ENCODE peak calls at places on chromosomes 16 and 17, in eight cellular contexts. P is MM.1S, W is uterus, T is esophagus squamous epithelium, B is AG10803, F is cardiac muscle cell, I is AG04449, G is Peyer's patch. E is an unnamed sample.

GRCh38 chr17:76866774-76867577 is 1.2 kb upstream of the MGAT5B start:
- DNase-seq in I (no peak), G (no peak), F (peak), B (peak), P (no peak), T (no peak), W (no peak), E (no peak)

GRCh38 chr17:17455173-17455572 is 21.6 kb upstream of the MED9 start:
- DNase-seq in B (no peak), T (no peak), G (no peak), F (no peak), P (no peak), W (no peak), I (no peak), E (no peak)

GRCh38 chr17:83174859-83175550 is 95.6 kb downstream of the METRNL start:
- DNase-seq in G (peak), W (no peak), T (no peak), F (no peak), P (no peak), B (peak), I (no peak), E (peak)

GRCh38 chr17:3964203-3965122 is at the start of gene ATP2A3:
- DNase-seq in F (no peak), W (no peak), B (no peak), I (no peak), T (no peak), G (peak), P (peak), E (peak)

GRCh38 chr16:57574086-57574485 is 31.6 kb downstream of the ADGRG5 start:
- DNase-seq in P (no peak), B (no peak), I (no peak), G (peak), F (no peak), T (no peak), W (no peak), E (no peak)

GRCh38 chr16:65510850-65511249 is 389.0 kb upstream of the CDH11 start:
- DNase-seq in I (no peak), G (no peak), W (no peak), B (no peak), T (no peak), P (no peak), F (peak), E (no peak)

GRCh38 chr17:50130778-50131317 is 888 bp upstream of the SAMD14 start:
- DNase-seq in I (no peak), B (no peak), T (no peak), P (no peak), G (no peak), F (no peak), W (no peak), E (no peak)

GRCh38 chr17:35486920-35487727 is 38.6 kb upstream of the SLFN13 start:
- DNase-seq in G (peak), I (no peak), W (peak), F (peak), T (no peak), B (peak), P (peak), E (peak)

GRCh38 chr16:83942815-83943515 is 10.1 kb upstream of the OSGIN1 start:
- DNase-seq in P (no peak), G (no peak), B (no peak), I (no peak), F (no peak), T (no peak), W (no peak), E (no peak)

GRCh38 chr16:9378876-9379275 is 287.4 kb downstream of the HAPSTR1 start:
- DNase-seq in T (no peak), F (peak), B (no peak), P (no peak), I (no peak), G (no peak), W (no peak), E (no peak)

GRCh38 chr17:61340431-61340830 is 59.2 kb upstream of the TBX2 start:
- DNase-seq in T (no peak), I (no peak), P (no peak), F (no peak), B (no peak), W (no peak), G (no peak), E (no peak)

GRCh38 chr17:39150795-39151679 is at the start of gene PLXDC1:
- DNase-seq in T (no peak), F (no peak), B (no peak), I (no peak), G (no peak), P (no peak), W (peak), E (no peak)

GRCh38 chr17:83191388-83192160 is 112.2 kb downstream of the METRNL start:
- DNase-seq in F (no peak), I (no peak), P (no peak), G (peak), W (peak), B (no peak), T (no peak), E (no peak)

GRCh38 chr17:39935896-39936295 is 8.4 kb downstream of the LRRC3C start:
- DNase-seq in I (no peak), G (no peak), P (no peak), W (no peak), B (no peak), T (no peak), F (no peak), E (no peak)

GRCh38 chr17:379531-380200 is 27.1 kb upstream of the RPH3AL start:
- DNase-seq in I (no peak), T (no peak), F (no peak), G (no peak), W (no peak), P (no peak), B (no peak), E (no peak)

GRCh38 chr17:40399185-40399584 is 18.5 kb downstream of the TOP2A start:
- DNase-seq in W (no peak), B (peak), F (peak), T (no peak), P (peak), G (no peak), I (peak), E (peak)

GRCh38 chr16:70611785-70612303 is 34.5 kb upstream of the IL34 start:
- DNase-seq in I (no peak), W (no peak), P (no peak), F (no peak), G (no peak), T (no peak), B (no peak), E (no peak)

GRCh38 chr16:68592466-68593337 is 52.4 kb upstream of the CDH3 start:
- DNase-seq in F (peak), G (no peak), W (no peak), P (no peak), I (no peak), T (no peak), B (no peak), E (peak)

GRCh38 chr17:30476726-30477082 is 504 bp upstream of the GOSR1 start:
- DNase-seq in I (no peak), G (no peak), F (peak), P (no peak), W (no peak), B (peak), T (no peak), E (no peak)

GRCh38 chr17:49473900-49474751 is 21.0 kb upstream of the NGFR start:
- DNase-seq in B (no peak), P (no peak), T (no peak), W (no peak), G (no peak), F (no peak), I (no peak), E (peak)

GRCh38 chr17:17223736-17224135 is 13.2 kb downstream of the FLCN start:
- DNase-seq in F (no peak), G (no peak), P (no peak), T (no peak), I (no peak), W (no peak), B (no peak), E (no peak)

DNA sequence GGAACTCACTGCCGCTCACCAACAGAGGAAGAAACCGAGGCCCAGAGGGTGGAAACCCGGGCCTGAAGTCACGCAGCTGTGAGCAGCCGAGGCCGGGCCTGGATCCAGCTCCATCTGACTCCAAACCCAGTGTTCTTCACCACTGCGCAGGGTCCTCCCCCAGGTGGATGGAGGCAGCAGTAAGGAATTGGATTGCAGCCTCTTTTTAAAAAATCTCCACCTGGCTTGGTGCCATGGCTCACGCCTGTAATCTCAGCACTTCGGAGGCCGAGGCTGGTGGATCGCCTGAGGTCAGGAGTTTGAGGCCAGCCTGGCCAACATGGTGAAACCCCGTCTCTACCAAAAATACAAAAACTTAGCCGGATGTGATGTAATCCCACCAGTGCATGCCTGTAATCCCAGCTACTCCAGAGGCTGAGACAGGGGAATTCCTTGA is 177.2 kb downstream of the FOXL1 start:
- DNase-seq in F (peak), T (no peak), W (no peak), P (no peak), G (no peak), I (no peak), B (no peak), E (no peak)
- TF ChIP-seq CTCF in F (no peak), T (no peak), W (no peak), P (no peak), G (no peak), I (no peak), B (no peak), E (no peak)

DNA sequence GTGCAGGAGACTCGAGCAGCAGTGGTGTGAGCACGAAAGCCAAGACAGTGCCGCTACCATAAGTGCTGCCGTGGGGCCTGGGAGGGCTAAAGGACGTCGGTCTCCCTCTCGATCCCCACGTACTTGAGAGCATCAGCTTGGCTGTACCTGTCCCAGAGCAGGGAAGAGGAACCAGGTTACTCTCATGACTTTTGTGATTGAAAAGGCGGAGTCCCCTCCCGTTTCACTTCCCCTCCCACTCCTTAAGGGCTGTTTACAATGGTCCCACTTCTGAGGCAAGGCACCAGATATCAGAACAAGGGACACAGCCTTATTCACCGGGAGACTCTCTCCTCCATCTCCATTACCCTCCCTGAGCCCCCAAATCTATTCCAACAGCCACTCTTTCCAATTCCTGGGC is 20.1 kb downstream of the CNTNAP1 start:
- DNase-seq in G (no peak), B (no peak), I (no peak), P (no peak), T (no peak), F (no peak), W (no peak), E (peak)
- H3K4me3 ChIP-seq in G (no peak), B (no peak), I (no peak), P (no peak), T (no peak), F (no peak), W (no peak), E (no peak)

DNA sequence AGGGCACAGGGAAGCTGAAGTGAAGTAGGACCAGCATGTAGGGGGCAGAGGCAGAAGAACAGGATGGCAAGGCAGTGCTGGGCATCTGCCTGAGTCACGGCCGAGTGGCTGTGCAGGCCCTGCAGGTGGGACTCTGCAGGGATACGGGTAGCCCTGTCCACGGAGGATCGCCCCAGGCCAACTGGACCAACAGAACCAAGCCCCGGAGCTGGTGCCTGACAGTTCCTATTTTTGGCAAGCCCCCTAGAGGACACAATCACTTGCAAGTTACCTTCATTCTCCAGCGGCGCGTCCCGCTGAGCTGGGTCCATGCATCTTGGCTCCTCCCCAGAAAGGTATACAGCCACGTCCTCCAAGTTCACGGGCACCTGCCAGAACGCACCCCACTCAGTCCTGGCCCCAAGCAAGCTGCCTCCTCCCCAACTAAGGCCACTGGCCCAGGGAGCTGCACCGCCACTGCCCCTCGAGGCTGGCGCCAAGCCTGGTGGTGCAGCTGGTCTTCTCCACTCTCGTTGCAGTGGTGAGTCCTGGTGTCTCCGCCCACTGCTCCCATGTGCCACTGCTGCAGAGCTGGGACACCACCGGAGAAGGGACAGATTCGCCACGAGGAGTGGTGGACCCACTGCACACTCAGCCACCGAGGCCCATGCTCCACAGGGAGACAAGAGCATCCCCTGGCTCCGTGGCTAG is 6.6 kb downstream of the ZNF500 start:
- DNase-seq in G (no peak), F (no peak), P (no peak), B (no peak), T (no peak), W (no peak), I (no peak), E (no peak)
- TF ChIP-seq CTCF in G (no peak), F (no peak), P (no peak), B (no peak), T (no peak), W (no peak), I (no peak), E (no peak)

GRCh38 chr17:7582401-7583252 is 1.0 kb upstream of the MPDU1 start:
- DNase-seq in P (no peak), T (no peak), F (no peak), B (no peak), I (no peak), G (no peak), W (peak), E (no peak)
- H3K4me3 ChIP-seq in P (peak), T (peak), F (no peak), B (peak), I (peak), G (peak), W (peak), E (peak)

GRCh38 chr17:81471804-81472456 is 40.7 kb downstream of the ACTG1 start:
- DNase-seq in B (peak), F (peak), W (peak), I (peak), T (no peak), P (peak), G (no peak), E (peak)
- TF ChIP-seq CTCF in B (peak), F (no peak), W (peak), I (peak), T (no peak), P (no peak), G (no peak), E (no peak)

GRCh38 chr16:30063893-30064745 is 1.4 kb upstream of the ALDOA start:
- DNase-seq in P (peak), F (no peak), W (peak), B (no peak), I (no peak), T (no peak), G (peak), E (peak)
- H3K4me3 ChIP-seq in P (peak), F (peak), W (peak), B (peak), I (peak), T (peak), G (peak), E (peak)

E was measured in GM12865.